ENCODE peak calls at places on chromosomes 3 and 15, in five cellular contexts. One of them, this sample, is unnamed.
A peak's percentile ranks its signal among the peaks of the same experiment; 100 is the strongest.

GRCh38 chr3:45080824-45081223 is 54.7 kb downstream of the CLEC3B start:
- DNase-seq in stimulated activated CD8-positive, alpha-beta memory T cell treated with anti-CD3 and anti-CD28 coated beads, Interleukin-15, amount 100 ng/mL, for 1 hour: no peak
- DNase-seq in occipital lobe: no peak
- DNase-seq in left cardiac atrium: no peak
- DNase-seq in heart right ventricle: no peak
- DNase-seq in this sample: no peak

GRCh38 chr3:140529096-140529495 is 148.8 kb upstream of the TRIM42 start:
- DNase-seq in stimulated activated CD8-positive, alpha-beta memory T cell treated with anti-CD3 and anti-CD28 coated beads, Interleukin-15, amount 100 ng/mL, for 1 hour: no peak
- DNase-seq in heart right ventricle: no peak
- DNase-seq in left cardiac atrium: no peak
- DNase-seq in occipital lobe: no peak
- DNase-seq in this sample: no peak

GRCh38 chr15:74399511-74400312 is 32.3 kb upstream of the CYP11A1 start:
- DNase-seq in stimulated activated CD8-positive, alpha-beta memory T cell treated with anti-CD3 and anti-CD28 coated beads, Interleukin-15, amount 100 ng/mL, for 1 hour: no peak
- DNase-seq in occipital lobe: no peak
- DNase-seq in left cardiac atrium: no peak
- DNase-seq in heart right ventricle: no peak
- DNase-seq in this sample: no peak

GRCh38 chr3:23209747-23210495 is 6.8 kb downstream of the UBE2E2 start:
- DNase-seq in heart right ventricle: no peak
- DNase-seq in occipital lobe: no peak
- DNase-seq in left cardiac atrium: no peak
- DNase-seq in stimulated activated CD8-positive, alpha-beta memory T cell treated with anti-CD3 and anti-CD28 coated beads, Interleukin-15, amount 100 ng/mL, for 1 hour: no peak
- DNase-seq in this sample: no peak

GRCh38 chr3:117836296-117836695 is 1126.7 kb downstream of the TUSC7 start:
- DNase-seq in left cardiac atrium: no peak
- DNase-seq in heart right ventricle: no peak
- DNase-seq in stimulated activated CD8-positive, alpha-beta memory T cell treated with anti-CD3 and anti-CD28 coated beads, Interleukin-15, amount 100 ng/mL, for 1 hour: no peak
- DNase-seq in occipital lobe: no peak
- DNase-seq in this sample: no peak

GRCh38 chr15:69780374-69780773 is 317.3 kb downstream of the TLE3 start:
- DNase-seq in left cardiac atrium: no peak
- DNase-seq in heart right ventricle: no peak
- DNase-seq in stimulated activated CD8-positive, alpha-beta memory T cell treated with anti-CD3 and anti-CD28 coated beads, Interleukin-15, amount 100 ng/mL, for 1 hour: no peak
- DNase-seq in occipital lobe: no peak
- DNase-seq in this sample: no peak

GRCh38 chr3:188950832-188951489 is 220.8 kb upstream of the TPRG1 start:
- DNase-seq in left cardiac atrium: peak; percentile 90
- DNase-seq in heart right ventricle: peak; percentile 68
- DNase-seq in stimulated activated CD8-positive, alpha-beta memory T cell treated with anti-CD3 and anti-CD28 coated beads, Interleukin-15, amount 100 ng/mL, for 1 hour: no peak
- DNase-seq in occipital lobe: no peak
- DNase-seq in this sample: peak; percentile 74

GRCh38 chr15:84599906-84600305 is 903 bp upstream of the ZSCAN2 start:
- DNase-seq in heart right ventricle: no peak
- DNase-seq in occipital lobe: no peak
- DNase-seq in left cardiac atrium: no peak
- DNase-seq in stimulated activated CD8-positive, alpha-beta memory T cell treated with anti-CD3 and anti-CD28 coated beads, Interleukin-15, amount 100 ng/mL, for 1 hour: no peak
- DNase-seq in this sample: no peak

GRCh38 chr3:148366743-148367410 is 330.8 kb upstream of the AGTR1 start:
- DNase-seq in heart right ventricle: no peak
- DNase-seq in left cardiac atrium: no peak
- DNase-seq in stimulated activated CD8-positive, alpha-beta memory T cell treated with anti-CD3 and anti-CD28 coated beads, Interleukin-15, amount 100 ng/mL, for 1 hour: no peak
- DNase-seq in occipital lobe: no peak
- DNase-seq in this sample: no peak

GRCh38 chr15:56286213-56286612 is 42.5 kb upstream of the RFX7 start:
- DNase-seq in occipital lobe: no peak
- DNase-seq in stimulated activated CD8-positive, alpha-beta memory T cell treated with anti-CD3 and anti-CD28 coated beads, Interleukin-15, amount 100 ng/mL, for 1 hour: no peak
- DNase-seq in heart right ventricle: no peak
- DNase-seq in left cardiac atrium: no peak
- DNase-seq in this sample: no peak

GRCh38 chr15:77415450-77416448 is 4.2 kb downstream of the PEAK1 start:
- DNase-seq in occipital lobe: no peak
- DNase-seq in stimulated activated CD8-positive, alpha-beta memory T cell treated with anti-CD3 and anti-CD28 coated beads, Interleukin-15, amount 100 ng/mL, for 1 hour: no peak
- DNase-seq in left cardiac atrium: peak; percentile 41
- DNase-seq in heart right ventricle: no peak
- DNase-seq in this sample: peak; percentile 21

GRCh38 chr15:66078196-66078928 is 175.2 kb downstream of the MEGF11 start:
- DNase-seq in heart right ventricle: no peak
- DNase-seq in occipital lobe: no peak
- DNase-seq in stimulated activated CD8-positive, alpha-beta memory T cell treated with anti-CD3 and anti-CD28 coated beads, Interleukin-15, amount 100 ng/mL, for 1 hour: no peak
- DNase-seq in left cardiac atrium: no peak
- DNase-seq in this sample: no peak

This sample was measured in uterus.